ENCODE peak calls at places on chromosomes 2 and 18, in seven cellular contexts. N is stomach; V is neuronal stem cell; R is retina; L is GM23248; K is neural crest cell; Y is activated CD8-positive, alpha-beta memory T cell treated with anti-CD3 and anti-CD28 coated beads, Interleukin-2, amount 10 ng/mL, durations not matched to agents 7 days and 5 days. A is an unnamed sample.

GRCh38 chr2:33215299-33215698 is 261.1 kb upstream of the RASGRP3 start:
- DNase-seq in N (no peak), V (no peak), R (no peak), L (peak), K (no peak), Y (no peak), A (peak)

GRCh38 chr2:218781691-218782528 is at the start of gene CYP27A1:
- DNase-seq in N (peak), V (peak), R (peak), L (peak), K (peak), Y (no peak), A (peak)

GRCh38 chr2:47617028-47617427 is 165.9 kb upstream of the MSH6 start:
- DNase-seq in N (no peak), V (peak), R (no peak), L (no peak), K (peak), Y (no peak), A (no peak)

GRCh38 chr2:7899923-7900322 is 781.9 kb upstream of the ID2 start:
- DNase-seq in N (no peak), V (no peak), R (no peak), L (no peak), K (no peak), Y (no peak), A (no peak)

GRCh38 chr2:11365096-11365856 is 20.8 kb upstream of the ROCK2 start:
- DNase-seq in N (no peak), V (peak), R (no peak), L (no peak), K (no peak), Y (no peak), A (no peak)

GRCh38 chr2:71791501-71792135 is 338.3 kb downstream of the DYSF start:
- DNase-seq in N (no peak), V (no peak), R (no peak), L (no peak), K (no peak), Y (no peak), A (no peak)

GRCh38 chr18:76394780-76395476 is 100.1 kb downstream of the ZNF516 start:
- DNase-seq in N (no peak), V (no peak), R (no peak), L (peak), K (no peak), Y (no peak), A (peak)

GRCh38 chr2:24515335-24515734 is 24.3 kb downstream of the NCOA1 start:
- DNase-seq in N (no peak), V (no peak), R (no peak), L (peak), K (no peak), Y (no peak), A (peak)

GRCh38 chr2:186891219-186891621 is 42.2 kb upstream of the ZSWIM2 start:
- DNase-seq in N (no peak), V (no peak), R (no peak), L (peak), K (no peak), Y (no peak), A (no peak)

GRCh38 chr2:175207741-175208438 is 26.4 kb upstream of the ATP5MC3 start:
- DNase-seq in N (peak), V (no peak), R (no peak), L (no peak), K (no peak), Y (no peak), A (peak)

GRCh38 chr2:4140284-4140962 is 437.0 kb downstream of the DCDC2C start:
- DNase-seq in N (no peak), V (no peak), R (peak), L (no peak), K (no peak), Y (no peak), A (no peak)

GRCh38 chr2:120833127-120833675 is 97.5 kb downstream of the GLI2 start:
- DNase-seq in N (no peak), V (no peak), R (no peak), L (no peak), K (no peak), Y (no peak), A (no peak)

GRCh38 chr18:27652480-27653121 is 467.5 kb upstream of the CHST9 start:
- DNase-seq in N (no peak), V (no peak), R (no peak), L (no peak), K (no peak), Y (no peak), A (no peak)

GRCh38 chr2:48900321-48901014 is 144.9 kb upstream of the LHCGR start:
- DNase-seq in N (no peak), V (no peak), R (peak), L (peak), K (no peak), Y (no peak), A (peak)

GRCh38 chr2:44135307-44135706 is 33.4 kb upstream of the PPM1B start:
- DNase-seq in N (no peak), V (no peak), R (no peak), L (no peak), K (no peak), Y (no peak), A (no peak)

GRCh38 chr18:79485788-79486355 is 90.1 kb downstream of the NFATC1 start:
- DNase-seq in N (no peak), V (no peak), R (no peak), L (peak), K (no peak), Y (no peak), A (peak)

GRCh38 chr18:54802686-54803395 is 25.4 kb upstream of the RAB27B start:
- DNase-seq in N (no peak), V (no peak), R (no peak), L (no peak), K (no peak), Y (no peak), A (no peak)

GRCh38 chr2:28449489-28450395 is 46.1 kb upstream of the PLB1 start:
- DNase-seq in N (no peak), V (no peak), R (no peak), L (peak), K (no peak), Y (peak), A (peak)

GRCh38 chr2:10245661-10246060 is 57.0 kb upstream of the HPCAL1 start:
- DNase-seq in N (no peak), V (no peak), R (no peak), L (no peak), K (no peak), Y (no peak), A (no peak)

GRCh38 chr2:236240228-236240990 is 23.8 kb downstream of the ASB18 start:
- DNase-seq in N (no peak), V (no peak), R (no peak), L (no peak), K (no peak), Y (no peak), A (peak)

GRCh38 chr18:74508366-74508765 is 12.2 kb downstream of the CNDP2 start:
- DNase-seq in N (peak), V (no peak), R (no peak), L (no peak), K (no peak), Y (no peak), A (no peak)

GRCh38 chr2:44817673-44818335 is 123.7 kb upstream of the SIX3 start:
- DNase-seq in N (no peak), V (no peak), R (no peak), L (no peak), K (no peak), Y (no peak), A (no peak)